ENCODE peak calls at places on chromosomes 5 and 9, in six cellular contexts. S, X, N, Q, B and J are unnamed samples.

GRCh38 chr9:113219186-113219936 is 1.7 kb downstream of the FKBP15 start:
- DNase-seq in S (no peak), X (no peak), N (no peak), Q (no peak), B (no peak), J (no peak)

GRCh38 chr5:36270175-36270574 is 28.4 kb upstream of the NADK2 start:
- DNase-seq in S (no peak), X (no peak), N (no peak), Q (no peak), B (no peak), J (no peak)

GRCh38 chr9:91503650-91504007 is 80.0 kb upstream of the NFIL3 start:
- DNase-seq in S (no peak), X (no peak), N (no peak), Q (no peak), B (no peak), J (no peak)

GRCh38 chr9:4793412-4794005 is 765 bp downstream of the RCL1 start:
- DNase-seq in S (no peak), X (no peak), N (no peak), Q (peak; percentile 9), B (no peak), J (no peak)

GRCh38 chr9:135797507-135798302 is 95.7 kb downstream of the KCNT1 start:
- DNase-seq in S (peak; percentile 78), X (peak; percentile 52), N (peak; percentile 33), Q (no peak), B (peak; percentile 80), J (no peak)

GRCh38 chr5:159340511-159340910 is 10.2 kb upstream of the IL12B start:
- DNase-seq in S (no peak), X (no peak), N (no peak), Q (no peak), B (no peak), J (no peak)

GRCh38 chr9:92071634-92072033 is 43.6 kb downstream of the SPTLC1 start:
- DNase-seq in S (no peak), X (no peak), N (no peak), Q (no peak), B (no peak), J (no peak)

GRCh38 chr9:6680797-6681146 is 35.2 kb upstream of the GLDC start:
- DNase-seq in S (no peak), X (peak; percentile 40), N (no peak), Q (peak; percentile 44), B (peak; percentile 71), J (no peak)

GRCh38 chr5:147530801-147531389 is 21.0 kb upstream of the DPYSL3 start:
- DNase-seq in S (no peak), X (peak; percentile 78), N (no peak), Q (peak; percentile 88), B (no peak), J (peak; percentile 48)

GRCh38 chr5:140196406-140196805 is 21.4 kb downstream of the CYSTM1 start:
- DNase-seq in S (no peak), X (no peak), N (no peak), Q (no peak), B (no peak), J (no peak)

GRCh38 chr5:43298459-43298858 is 14.8 kb downstream of the HMGCS1 start:
- DNase-seq in S (no peak), X (no peak), N (no peak), Q (no peak), B (no peak), J (no peak)

GRCh38 chr5:100519075-100519474 is 16.1 kb upstream of the FAM174A start:
- DNase-seq in S (no peak), X (no peak), N (no peak), Q (no peak), B (no peak), J (no peak)

GRCh38 chr9:111195779-111196178 is 134.2 kb downstream of the OR2K2 start:
- DNase-seq in S (no peak), X (no peak), N (no peak), Q (no peak), B (no peak), J (no peak)

GRCh38 chr5:10220253-10220652 is 29.4 kb downstream of the ATPSCKMT start:
- DNase-seq in S (no peak), X (no peak), N (no peak), Q (no peak), B (peak; percentile 38), J (no peak)

GRCh38 chr5:155735388-155735787 is 591.6 kb upstream of the SGCD start:
- DNase-seq in S (peak; percentile 37), X (no peak), N (no peak), Q (no peak), B (peak; percentile 5), J (no peak)

GRCh38 chr9:137479315-137479861 is 20.3 kb upstream of the NSMF start:
- DNase-seq in S (no peak), X (no peak), N (no peak), Q (no peak), B (no peak), J (no peak)

GRCh38 chr9:124149992-124150391 is 107.8 kb upstream of the NEK6 start:
- DNase-seq in S (no peak), X (peak; percentile 19), N (no peak), Q (no peak), B (peak; percentile 65), J (no peak)

GRCh38 chr5:19256036-19256435 is 732.0 kb downstream of the CDH18 start:
- DNase-seq in S (no peak), X (no peak), N (no peak), Q (peak; percentile 13), B (no peak), J (no peak)

GRCh38 chr5:151463137-151464029 is 16.0 kb downstream of the SLC36A1 start:
- DNase-seq in S (peak; percentile 49), X (peak; percentile 41), N (no peak), Q (no peak), B (peak; percentile 56), J (no peak)

GRCh38 chr5:129747847-129748407 is at the start of gene MINAR2:
- DNase-seq in S (no peak), X (no peak), N (no peak), Q (no peak), B (no peak), J (no peak)

GRCh38 chr9:112433715-112434392 is 52.8 kb upstream of the KIAA1958 start:
- DNase-seq in S (no peak), X (no peak), N (no peak), Q (no peak), B (no peak), J (no peak)

GRCh38 chr9:33393581-33393980 is 8.8 kb downstream of the AQP7 start:
- DNase-seq in S (no peak), X (no peak), N (no peak), Q (no peak), B (no peak), J (no peak)

GRCh38 chr9:135820661-135821060 is 86.7 kb downstream of the CAMSAP1 start:
- DNase-seq in S (no peak), X (no peak), N (no peak), Q (no peak), B (no peak), J (no peak)

GRCh38 chr5:58363444-58363843 is 96.4 kb downstream of the PLK2 start:
- DNase-seq in S (no peak), X (no peak), N (no peak), Q (no peak), B (no peak), J (no peak)
- H2AFZ ChIP-seq in S (no peak overlapping the region), X (no peak overlapping the region), N (no peak overlapping the region), Q (no peak overlapping the region), B (no peak overlapping the region), J (no peak overlapping the region)

DNA sequence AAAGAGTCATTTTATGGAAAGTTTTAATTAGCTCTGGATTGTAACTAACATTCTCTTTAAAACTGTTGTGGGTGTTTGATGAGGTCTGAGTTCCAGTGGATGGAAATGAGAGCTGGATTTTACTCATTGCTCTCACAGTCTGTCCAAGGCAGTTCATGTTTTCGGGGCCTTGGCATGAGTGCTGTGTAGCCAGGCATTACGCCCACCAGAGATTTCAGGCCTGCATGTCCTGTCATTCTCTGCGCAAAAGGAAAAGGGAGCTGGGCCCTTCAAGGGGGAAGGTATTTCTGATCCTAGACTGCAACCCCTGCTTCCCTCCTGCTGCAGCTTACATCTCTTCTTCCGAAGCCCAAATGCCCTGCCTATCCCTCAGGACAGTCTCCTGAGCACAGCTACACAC is 499.6 kb upstream of the TRPC7 start:
- DNase-seq in S (no peak), X (no peak), N (no peak), Q (no peak), B (no peak), J (no peak)
- TF ChIP-seq CTCF in S (no peak), X (no peak), N (no peak), Q (no peak), B (no peak), J (no peak)

GRCh38 chr5:139140631-139141071 is 57.5 kb downstream of the SIL1 start:
- DNase-seq in S (no peak), X (no peak), N (no peak), Q (peak; percentile 64), B (no peak), J (no peak)
- H2AFZ ChIP-seq in S (no peak overlapping the region), X (no peak overlapping the region), N (no peak overlapping the region), Q (no peak overlapping the region), B (no peak overlapping the region), J (no peak overlapping the region)

DNA sequence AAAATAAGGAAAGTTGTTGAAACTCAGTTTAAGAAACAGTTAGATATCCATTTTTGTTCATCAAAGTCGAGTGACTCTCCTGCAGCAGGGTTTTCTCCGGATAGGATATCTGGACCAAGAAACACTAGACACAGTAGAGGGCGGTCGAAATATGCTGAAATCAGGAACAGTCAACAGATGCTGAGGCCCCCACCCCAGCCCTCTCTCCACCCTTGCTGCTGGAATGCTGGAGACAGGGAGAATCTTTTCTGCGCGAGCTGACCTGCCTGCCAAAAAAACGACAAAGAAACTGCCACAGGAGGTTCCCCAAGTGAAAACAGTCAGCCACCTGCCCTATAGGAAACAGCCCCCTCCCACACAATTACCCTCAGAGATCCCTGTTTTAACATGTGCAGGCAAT is 4.3 kb upstream of the IL13 start:
- DNase-seq in S (no peak), X (no peak), N (no peak), Q (no peak), B (peak; percentile 33), J (no peak)
- TF ChIP-seq CTCF in S (no peak), X (no peak), N (no peak), Q (no peak), B (no peak), J (no peak)

GRCh38 chr5:72786676-72787075 is 29.8 kb upstream of the TNPO1 start:
- DNase-seq in S (no peak), X (no peak), N (no peak), Q (no peak), B (no peak), J (no peak)

GRCh38 chr5:72779520-72779919 is 36.9 kb upstream of the TNPO1 start:
- DNase-seq in S (no peak), X (no peak), N (no peak), Q (no peak), B (no peak), J (no peak)

GRCh38 chr5:72783354-72783753 is 33.1 kb upstream of the TNPO1 start:
- DNase-seq in S (no peak), X (no peak), N (no peak), Q (no peak), B (no peak), J (no peak)

GRCh38 chr5:72785796-72786195 is 30.7 kb upstream of the TNPO1 start:
- DNase-seq in S (no peak), X (no peak), N (no peak), Q (no peak), B (no peak), J (no peak)

GRCh38 chr5:72784129-72784528 is 32.3 kb upstream of the TNPO1 start:
- DNase-seq in S (no peak), X (no peak), N (no peak), Q (no peak), B (no peak), J (no peak)
- H2AFZ ChIP-seq in S (no peak overlapping the region), X (no peak overlapping the region), N (no peak overlapping the region), Q (no peak overlapping the region), B (no peak overlapping the region), J (no peak overlapping the region)

GRCh38 chr9:109862452-109862851 is 82.5 kb downstream of the PALM2AKAP2 start:
- DNase-seq in S (no peak), X (no peak), N (no peak), Q (no peak), B (no peak), J (no peak)
- TF ChIP-seq CTCF in S (peak; percentile 27), X (no peak), N (no peak), Q (no peak), B (no peak), J (no peak)